ENCODE peak calls at places on chromosomes 16 and 17, in four cellular contexts. B is neural progenitor cell, W is A549, E is IMR-90. G is an unnamed sample.

GRCh38 chr17:48374650-48375230 is 55.3 kb downstream of the SKAP1 start:
- DNase-seq in B (peak), W (peak), E (no peak), G (peak)

GRCh38 chr17:68603027-68603426 is 1.9 kb upstream of the FAM20A start:
- DNase-seq in B (no peak), W (no peak), E (no peak), G (no peak)

GRCh38 chr17:65660947-65661346 is 99.5 kb upstream of the AXIN2 start:
- DNase-seq in B (no peak), W (no peak), E (peak), G (no peak)

GRCh38 chr17:2068101-2068518 is 13.2 kb downstream of the HIC1 start:
- DNase-seq in B (no peak), W (no peak), E (peak), G (no peak)

GRCh38 chr17:81164464-81165245 is 652 bp upstream of the PVALEF start:
- DNase-seq in B (peak), W (no peak), E (no peak), G (peak)

GRCh38 chr17:35871415-35871814 is 2.7 kb upstream of the HEATR9 start:
- DNase-seq in B (peak), W (no peak), E (no peak), G (no peak)

GRCh38 chr17:34542700-34543336 is 36.6 kb upstream of the TMEM132E start:
- DNase-seq in B (peak), W (peak), E (no peak), G (no peak)

GRCh38 chr16:47779201-47780016 is 318.3 kb downstream of the PHKB start:
- DNase-seq in B (no peak), W (no peak), E (peak), G (no peak)

GRCh38 chr17:69900829-69901228 is 174.2 kb upstream of the KCNJ16 start:
- DNase-seq in B (no peak), W (no peak), E (no peak), G (no peak)

GRCh38 chr17:20122236-20122879 is 113.2 kb downstream of the SPECC1 start:
- DNase-seq in B (no peak), W (no peak), E (no peak), G (no peak)

GRCh38 chr16:9124444-9124843 is 33.0 kb downstream of the HAPSTR1 start:
- DNase-seq in B (no peak), W (no peak), E (no peak), G (no peak)
- TF ChIP-seq CTCF in B (no peak), W (no peak), E (no peak), G (no peak)

GRCh38 chr16:80974649-80975376 is 31.9 kb downstream of the CMC2 start:
- DNase-seq in B (peak), W (no peak), E (no peak), G (peak)
- TF ChIP-seq CTCF in B (peak), W (peak), E (peak), G (peak)

GRCh38 chr17:59776577-59776976 is 69.1 kb downstream of the VMP1 start:
- DNase-seq in B (no peak), W (no peak), E (no peak), G (no peak)

GRCh38 chr17:59779521-59779920 is 72.1 kb downstream of the VMP1 start:
- DNase-seq in B (no peak), W (no peak), E (no peak), G (no peak)

GRCh38 chr17:59777033-59777432 is 69.6 kb downstream of the VMP1 start:
- DNase-seq in B (no peak), W (no peak), E (no peak), G (no peak)

GRCh38 chr17:59775786-59776350 is 68.4 kb downstream of the VMP1 start:
- DNase-seq in B (no peak), W (no peak), E (no peak), G (no peak)

GRCh38 chr17:59778996-59779395 is 71.5 kb downstream of the VMP1 start:
- DNase-seq in B (no peak), W (no peak), E (no peak), G (no peak)
- TF ChIP-seq CTCF in B (no peak), W (no peak), E (no peak), G (no peak)

DNA sequence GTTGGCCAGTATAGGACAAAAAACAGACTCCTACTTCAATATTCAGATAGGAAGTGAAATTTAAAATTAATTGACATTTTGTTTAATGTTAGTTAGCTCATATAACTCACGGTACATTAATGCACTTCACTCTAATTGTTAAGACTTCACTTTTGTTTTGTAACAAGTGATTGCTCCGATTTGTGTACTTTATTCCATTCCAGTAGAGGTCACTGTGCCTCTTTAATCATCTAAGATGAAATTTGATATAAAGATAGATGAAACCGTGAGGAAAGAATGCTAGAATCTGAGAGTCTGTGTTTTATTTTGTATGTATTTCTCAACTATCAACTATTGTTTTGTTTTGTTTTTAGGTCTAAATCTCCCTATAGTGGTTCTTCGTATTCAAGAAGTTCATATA is 29.0 kb downstream of the RBBP6 start:
- DNase-seq in B (no peak), W (no peak), E (peak), G (no peak)
- TF ChIP-seq CTCF in B (peak), W (peak), E (peak), G (no peak)

DNA sequence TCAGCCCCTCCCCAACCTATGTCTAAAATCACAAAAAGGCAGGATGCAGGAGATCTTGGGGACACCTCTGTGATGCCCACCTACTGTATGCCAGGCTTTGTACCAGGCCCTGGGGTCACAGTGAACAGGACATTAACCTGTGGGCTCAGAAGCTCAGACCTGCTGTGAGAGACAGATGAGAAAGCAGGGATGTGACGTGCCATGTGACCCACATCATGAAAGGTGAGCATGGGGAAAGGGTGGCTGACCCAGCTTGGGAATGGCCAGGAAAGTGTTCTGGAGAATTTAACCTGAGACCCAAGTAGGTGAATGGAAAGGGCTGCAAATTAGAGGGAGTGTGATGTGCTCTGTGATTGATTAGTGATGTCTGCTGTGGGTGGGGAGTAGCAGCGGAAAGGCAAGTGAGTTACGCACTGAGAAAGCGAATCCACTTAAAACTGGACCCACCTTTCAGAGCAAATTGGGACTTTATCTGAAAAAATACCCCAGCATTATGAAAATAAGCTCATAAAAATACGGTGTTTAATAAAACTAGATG is 132.2 kb downstream of the IRF8 start:
- DNase-seq in B (no peak), W (no peak), E (no peak), G (no peak)
- TF ChIP-seq CTCF in B (no peak), W (no peak), E (no peak), G (no peak)

DNA sequence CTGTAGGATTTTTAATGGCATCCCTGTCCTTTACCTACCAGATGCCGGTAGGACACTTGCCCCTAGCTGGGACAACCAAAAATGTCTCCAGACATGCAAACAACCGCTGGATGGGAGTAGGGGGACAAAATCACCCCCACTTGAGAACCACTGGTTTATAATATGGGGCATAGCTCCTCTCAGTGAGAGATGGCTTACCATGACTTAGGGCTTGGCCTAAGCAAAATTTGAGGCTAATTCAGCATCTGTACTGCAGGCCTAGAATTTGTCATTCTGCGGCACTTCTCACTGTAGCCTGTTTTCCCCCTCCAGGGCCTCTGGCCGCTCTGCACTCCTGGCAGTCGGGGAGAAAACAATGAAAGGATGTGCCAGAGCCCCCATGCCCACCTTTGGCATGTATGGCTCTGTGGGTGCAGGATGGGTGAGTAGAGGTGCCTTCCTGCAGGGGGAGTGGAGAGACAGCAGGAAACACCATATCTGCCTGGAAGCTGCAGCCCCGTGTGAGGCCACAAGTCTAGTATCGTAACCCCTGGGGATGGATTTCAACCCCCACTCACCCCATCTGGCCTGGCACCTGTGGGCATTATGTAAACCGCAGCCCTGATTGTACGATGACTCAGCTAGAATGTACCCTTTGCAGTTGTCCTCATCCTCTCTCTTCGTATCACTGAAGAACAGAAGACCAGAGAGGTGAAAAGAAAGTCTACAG is 268.1 kb downstream of the SOX9 start:
- DNase-seq in B (no peak), W (peak), E (no peak), G (no peak)
- TF ChIP-seq CTCF in B (no peak), W (peak), E (peak), G (no peak)

G was measured in glutamatergic neuron.